ENCODE peak calls at places on chromosomes 1 and 21, in four cellular contexts. S is GM12878, L is HepG2, Z is H1. I is an unnamed sample.
A peak's percentile ranks its signal among the peaks of the same experiment; 100 is the strongest.

GRCh38 chr1:155976062-155976912 is 2.1 kb downstream of the ARHGEF2 start:
- DNase-seq in S (no peak), L (no peak), Z (no peak), I (peak; percentile 81)

GRCh38 chr1:8862528-8862927 is 16.0 kb downstream of the ENO1 start:
- DNase-seq in S (no peak), L (no peak), Z (no peak), I (no peak)

GRCh38 chr21:15005391-15005790 is 59.4 kb downstream of the NRIP1 start:
- DNase-seq in S (no peak), L (no peak), Z (peak; percentile 74), I (peak; percentile 88)

GRCh38 chr1:205204552-205204951 is 7.0 kb downstream of the DSTYK start:
- DNase-seq in S (no peak), L (no peak), Z (no peak), I (no peak)

GRCh38 chr1:202214089-202214843 is 20.7 kb downstream of the LGR6 start:
- DNase-seq in S (no peak), L (no peak), Z (no peak), I (no peak)

GRCh38 chr1:245858683-245859509 is 648.2 kb downstream of the SMYD3 start:
- DNase-seq in S (no peak), L (no peak), Z (no peak), I (no peak)

GRCh38 chr1:36436820-36437219 is 13.4 kb downstream of the OSCP1 start:
- DNase-seq in S (no peak), L (peak; percentile 18), Z (no peak), I (no peak)

GRCh38 chr1:150528997-150529396 is 13.4 kb downstream of the FALEC start:
- DNase-seq in S (no peak), L (no peak), Z (no peak), I (no peak)

GRCh38 chr21:38756746-38757145 is 49.0 kb upstream of the ETS2 start:
- DNase-seq in S (no peak), L (no peak), Z (no peak), I (no peak)

GRCh38 chr1:42957229-42957879 is 1.3 kb downstream of the SLC2A1 start:
- DNase-seq in S (no peak), L (no peak), Z (no peak), I (no peak)

GRCh38 chr1:1020415-1021009 is 592 bp downstream of the AGRN start:
- DNase-seq in S (no peak), L (no peak), Z (no peak), I (no peak)

GRCh38 chr1:234213576-234214128 is 159.6 kb upstream of the COA6 start:
- DNase-seq in S (no peak), L (no peak), Z (no peak), I (peak; percentile 32)

GRCh38 chr1:171441278-171441677 is 44.1 kb upstream of the PRRC2C start:
- DNase-seq in S (no peak), L (no peak), Z (no peak), I (no peak)

GRCh38 chr1:189513091-189513490 is 964.6 kb downstream of the BRINP3 start:
- DNase-seq in S (no peak), L (peak; percentile 50), Z (no peak), I (no peak)

GRCh38 chr21:30996728-30997127 is 41.5 kb downstream of the KRTAP19-8 start:
- DNase-seq in S (no peak), L (no peak), Z (no peak), I (no peak)

GRCh38 chr1:85894651-85895050 is 186.4 kb upstream of the ZNHIT6 start:
- DNase-seq in S (peak; percentile 3), L (peak; percentile 25), Z (no peak), I (peak; percentile 23)

GRCh38 chr21:45638707-45639106 is 4.8 kb upstream of the PCBP3 start:
- DNase-seq in S (no peak), L (no peak), Z (no peak), I (no peak)

GRCh38 chr1:224733021-224733911 is 117.1 kb downstream of the CNIH3 start:
- DNase-seq in S (peak; percentile 89), L (peak; percentile 9), Z (no peak), I (no peak)

GRCh38 chr1:170426596-170426995 is 105.4 kb upstream of the GORAB start:
- DNase-seq in S (no peak), L (no peak), Z (no peak), I (peak; percentile 13)

GRCh38 chr21:21213297-21213696 is 215.1 kb downstream of the NCAM2 start:
- DNase-seq in S (no peak), L (no peak), Z (no peak), I (no peak)

GRCh38 chr1:172999349-172999748 is 51.4 kb downstream of the TNFSF18 start:
- DNase-seq in S (no peak), L (no peak), Z (no peak), I (peak; percentile 46)

GRCh38 chr1:168206111-168206510 is 19.7 kb upstream of the SFT2D2 start:
- DNase-seq in S (no peak), L (no peak), Z (no peak), I (no peak)

GRCh38 chr1:27878038-27878437 is 5.7 kb downstream of the THEMIS2 start:
- DNase-seq in S (no peak), L (no peak), Z (no peak), I (no peak)

GRCh38 chr1:52502789-52503188 is 50.1 kb downstream of the TUT4 start:
- DNase-seq in S (no peak), L (no peak), Z (no peak), I (no peak)

GRCh38 chr1:177278626-177279390 is 108.0 kb downstream of the BRINP2 start:
- DNase-seq in S (no peak), L (no peak), Z (no peak), I (no peak)

GRCh38 chr1:224799083-224799482 is 130.4 kb upstream of the DNAH14 start:
- DNase-seq in S (no peak), L (no peak), Z (no peak), I (no peak)

GRCh38 chr1:30320581-30320890 is 402.8 kb downstream of the MATN1 start:
- DNase-seq in S (no peak), L (no peak), Z (no peak), I (no peak)

GRCh38 chr1:221022331-221022730 is 143.1 kb downstream of the HLX start:
- DNase-seq in S (no peak), L (no peak), Z (no peak), I (no peak)

GRCh38 chr1:41876533-41877445 is 41.9 kb downstream of the HIVEP3 start:
- DNase-seq in S (no peak), L (no peak), Z (no peak), I (no peak)

GRCh38 chr1:38178236-38178635 is 131.6 kb upstream of the POU3F1 start:
- DNase-seq in S (no peak), L (no peak), Z (no peak), I (no peak)

GRCh38 chr1:56376188-56376984 is 203.0 kb downstream of the PLPP3 start:
- DNase-seq in S (no peak), L (no peak), Z (no peak), I (peak; percentile 36)

GRCh38 chr1:45669859-45670655 is 16.3 kb downstream of the GPBP1L1 start:
- DNase-seq in S (no peak), L (no peak), Z (no peak), I (no peak)

GRCh38 chr1:19066874-19067186 is 110.4 kb upstream of the IFFO2 start:
- DNase-seq in S (no peak), L (no peak), Z (no peak), I (no peak)

GRCh38 chr1:32695098-32695904 is 7.3 kb downstream of the SYNC start:
- DNase-seq in S (no peak), L (peak; percentile 81), Z (no peak), I (no peak)
- TF ChIP-seq SUZ12 in S (no peak), L (no peak), Z (no peak), I (no peak)

GRCh38 chr1:154218545-154218944 is 2.2 kb upstream of the UBAP2L start:
- DNase-seq in S (no peak), L (no peak), Z (no peak), I (no peak)
- H3K9ac ChIP-seq in S (peak overlapping the region; percentile 100), L (peak overlapping the region; percentile 100), Z (no peak overlapping the region), I (peak overlapping the region; percentile 27)

GRCh38 chr1:109623601-109624161 is 4.0 kb downstream of the AMPD2 start:
- DNase-seq in S (no peak), L (no peak), Z (no peak), I (no peak)
- H3K4me3 ChIP-seq in S (peak overlapping the region; percentile 59), L (no peak overlapping the region), Z (no peak overlapping the region), I (no peak overlapping the region)

DNA sequence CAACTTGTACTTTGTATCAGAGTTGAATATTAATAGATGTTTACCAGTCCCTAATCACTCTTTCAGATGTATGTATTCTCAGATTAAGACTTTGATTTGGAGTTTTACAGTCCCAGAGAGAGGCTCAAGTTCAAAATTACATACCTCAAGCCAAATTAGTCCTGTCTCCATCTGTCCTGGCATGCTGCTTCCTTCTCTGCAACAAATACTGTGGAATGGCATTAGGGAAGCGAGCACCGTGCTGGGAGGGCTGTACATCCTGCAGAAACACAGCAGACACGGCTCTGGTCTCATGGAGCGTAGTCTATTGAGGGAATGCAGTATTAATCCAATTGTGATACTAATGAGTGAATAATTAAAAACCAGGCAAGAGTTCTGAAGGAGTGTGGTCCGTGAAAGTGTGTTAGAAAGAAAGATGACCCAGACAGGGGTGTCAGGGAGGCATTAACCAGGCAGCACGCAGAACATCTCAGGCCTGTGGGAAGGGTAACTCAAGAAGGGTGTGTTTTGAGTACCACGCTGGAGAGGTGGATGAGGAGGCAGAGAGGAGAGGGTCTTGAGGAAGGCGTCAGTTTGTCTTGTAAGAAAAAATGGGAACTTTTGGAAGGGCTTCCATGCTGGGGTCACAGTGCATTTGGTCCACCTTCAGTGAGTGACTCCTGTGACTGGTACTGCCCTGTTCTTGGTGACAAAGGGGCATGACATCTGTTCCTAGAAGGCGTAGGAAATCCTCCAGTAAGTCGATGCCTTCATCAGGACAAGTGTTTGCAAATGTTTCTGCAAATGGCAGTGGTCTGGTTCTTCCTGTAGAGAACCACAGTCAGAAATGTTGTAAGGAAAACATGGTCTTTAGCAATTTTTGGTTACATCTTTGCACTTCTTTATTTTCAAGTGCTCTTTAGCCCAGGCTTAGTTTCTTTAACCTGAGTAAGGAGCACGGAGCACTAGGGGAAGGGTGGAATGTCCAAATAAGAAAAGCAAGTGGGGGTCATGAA is 1.6 kb downstream of the RAB4A start:
- DNase-seq in S (no peak), L (no peak), Z (no peak), I (no peak)
- TF ChIP-seq SUZ12 in S (no peak), L (no peak), Z (no peak), I (no peak)

GRCh38 chr1:217372251-217372970 is 258.5 kb downstream of the GPATCH2 start:
- DNase-seq in S (no peak), L (no peak), Z (no peak), I (no peak)
- H3K9ac ChIP-seq in S (no peak overlapping the region), L (no peak overlapping the region), Z (no peak overlapping the region), I (no peak overlapping the region)